ENCODE peak calls at places on chromosomes 11 and 22, in ten cellular contexts. One of them, this sample, is unnamed. For H3K36me3, the result is how much of the 10 kb centered on the place peaks cover.

GRCh38 chr11:107293677-107294344 is 163.8 kb downstream of the CWF19L2 start:
- DNase-seq in naive thymus-derived CD4-positive, alpha-beta T cell: no peak
- DNase-seq in GM23338: peak
- DNase-seq in DND-41: no peak
- DNase-seq in adrenal gland: no peak
- DNase-seq in endothelial cell of umbilical vein: no peak
- DNase-seq in aorta: no peak
- DNase-seq in psoas muscle: no peak
- DNase-seq in heart left ventricle: no peak
- DNase-seq in neuronal stem cell: no peak
- DNase-seq in this sample: no peak

GRCh38 chr11:65185166-65185565 is 3.4 kb downstream of the CAPN1 start:
- DNase-seq in naive thymus-derived CD4-positive, alpha-beta T cell: no peak
- DNase-seq in GM23338: peak
- DNase-seq in DND-41: no peak
- DNase-seq in adrenal gland: no peak
- DNase-seq in endothelial cell of umbilical vein: no peak
- DNase-seq in aorta: no peak
- DNase-seq in psoas muscle: no peak
- DNase-seq in heart left ventricle: no peak
- DNase-seq in neuronal stem cell: no peak
- DNase-seq in this sample: no peak

GRCh38 chr11:95108671-95109551 is 19.3 kb downstream of the ENDOD1 start:
- DNase-seq in naive thymus-derived CD4-positive, alpha-beta T cell: no peak
- DNase-seq in GM23338: no peak
- DNase-seq in DND-41: no peak
- DNase-seq in adrenal gland: no peak
- DNase-seq in endothelial cell of umbilical vein: peak
- DNase-seq in aorta: no peak
- DNase-seq in psoas muscle: no peak
- DNase-seq in heart left ventricle: no peak
- DNase-seq in neuronal stem cell: no peak
- DNase-seq in this sample: no peak

GRCh38 chr11:77203901-77204755 is 76.1 kb downstream of the MYO7A start:
- DNase-seq in naive thymus-derived CD4-positive, alpha-beta T cell: no peak
- DNase-seq in GM23338: no peak
- DNase-seq in DND-41: no peak
- DNase-seq in adrenal gland: no peak
- DNase-seq in endothelial cell of umbilical vein: no peak
- DNase-seq in aorta: peak
- DNase-seq in psoas muscle: no peak
- DNase-seq in heart left ventricle: no peak
- DNase-seq in neuronal stem cell: no peak
- DNase-seq in this sample: no peak

GRCh38 chr11:11622772-11623531 is 1.1 kb upstream of the GALNT18 start:
- DNase-seq in naive thymus-derived CD4-positive, alpha-beta T cell: no peak
- DNase-seq in GM23338: no peak
- DNase-seq in DND-41: no peak
- DNase-seq in adrenal gland: no peak
- DNase-seq in endothelial cell of umbilical vein: no peak
- DNase-seq in aorta: no peak
- DNase-seq in psoas muscle: no peak
- DNase-seq in heart left ventricle: no peak
- DNase-seq in neuronal stem cell: no peak
- DNase-seq in this sample: no peak

GRCh38 chr11:79173615-79174014 is 267.2 kb downstream of the TENM4 start:
- DNase-seq in naive thymus-derived CD4-positive, alpha-beta T cell: no peak
- DNase-seq in GM23338: peak
- DNase-seq in DND-41: no peak
- DNase-seq in adrenal gland: no peak
- DNase-seq in endothelial cell of umbilical vein: no peak
- DNase-seq in aorta: no peak
- DNase-seq in psoas muscle: peak
- DNase-seq in heart left ventricle: no peak
- DNase-seq in neuronal stem cell: no peak
- DNase-seq in this sample: no peak

GRCh38 chr11:15038963-15039362 is 34.4 kb upstream of the CALCB start:
- DNase-seq in naive thymus-derived CD4-positive, alpha-beta T cell: no peak
- DNase-seq in GM23338: peak
- DNase-seq in DND-41: no peak
- DNase-seq in adrenal gland: no peak
- DNase-seq in endothelial cell of umbilical vein: no peak
- DNase-seq in aorta: no peak
- DNase-seq in psoas muscle: no peak
- DNase-seq in heart left ventricle: no peak
- DNase-seq in neuronal stem cell: no peak
- DNase-seq in this sample: no peak

GRCh38 chr11:113261709-113262475 is 52.5 kb upstream of the TTC12 start:
- DNase-seq in naive thymus-derived CD4-positive, alpha-beta T cell: no peak
- DNase-seq in GM23338: no peak
- DNase-seq in DND-41: no peak
- DNase-seq in adrenal gland: peak
- DNase-seq in endothelial cell of umbilical vein: no peak
- DNase-seq in aorta: no peak
- DNase-seq in psoas muscle: no peak
- DNase-seq in heart left ventricle: no peak
- DNase-seq in neuronal stem cell: no peak
- DNase-seq in this sample: no peak

GRCh38 chr11:118609380-118610219 is 2.2 kb downstream of the PHLDB1 start:
- DNase-seq in naive thymus-derived CD4-positive, alpha-beta T cell: peak
- DNase-seq in GM23338: peak
- DNase-seq in DND-41: no peak
- DNase-seq in adrenal gland: no peak
- DNase-seq in endothelial cell of umbilical vein: peak
- DNase-seq in aorta: peak
- DNase-seq in psoas muscle: peak
- DNase-seq in heart left ventricle: no peak
- DNase-seq in neuronal stem cell: no peak
- DNase-seq in this sample: peak

GRCh38 chr11:120867531-120867930 is 156.4 kb upstream of the TBCEL start:
- DNase-seq in naive thymus-derived CD4-positive, alpha-beta T cell: no peak
- DNase-seq in GM23338: peak
- DNase-seq in DND-41: no peak
- DNase-seq in adrenal gland: no peak
- DNase-seq in endothelial cell of umbilical vein: no peak
- DNase-seq in aorta: no peak
- DNase-seq in psoas muscle: no peak
- DNase-seq in heart left ventricle: no peak
- DNase-seq in neuronal stem cell: no peak
- DNase-seq in this sample: no peak

GRCh38 chr11:73330569-73331093 is 22.6 kb downstream of the ARHGEF17 start:
- DNase-seq in naive thymus-derived CD4-positive, alpha-beta T cell: no peak
- DNase-seq in GM23338: peak
- DNase-seq in DND-41: no peak
- DNase-seq in adrenal gland: no peak
- DNase-seq in endothelial cell of umbilical vein: peak
- DNase-seq in aorta: no peak
- DNase-seq in psoas muscle: no peak
- DNase-seq in heart left ventricle: no peak
- DNase-seq in neuronal stem cell: no peak
- DNase-seq in this sample: no peak

GRCh38 chr11:79950172-79950571 is 509.3 kb upstream of the TENM4 start:
- DNase-seq in naive thymus-derived CD4-positive, alpha-beta T cell: no peak
- DNase-seq in GM23338: peak
- DNase-seq in DND-41: no peak
- DNase-seq in adrenal gland: no peak
- DNase-seq in endothelial cell of umbilical vein: no peak
- DNase-seq in aorta: no peak
- DNase-seq in psoas muscle: no peak
- DNase-seq in heart left ventricle: no peak
- DNase-seq in neuronal stem cell: no peak
- DNase-seq in this sample: no peak

GRCh38 chr11:92643827-92644226 is 325.6 kb upstream of the MTNR1B start:
- DNase-seq in naive thymus-derived CD4-positive, alpha-beta T cell: no peak
- DNase-seq in GM23338: no peak
- DNase-seq in DND-41: no peak
- DNase-seq in adrenal gland: no peak
- DNase-seq in endothelial cell of umbilical vein: no peak
- DNase-seq in aorta: no peak
- DNase-seq in psoas muscle: no peak
- DNase-seq in heart left ventricle: no peak
- DNase-seq in neuronal stem cell: no peak
- DNase-seq in this sample: no peak

GRCh38 chr11:96607890-96608558 is 218.2 kb downstream of the JRKL start:
- DNase-seq in naive thymus-derived CD4-positive, alpha-beta T cell: no peak
- DNase-seq in GM23338: peak
- DNase-seq in DND-41: no peak
- DNase-seq in adrenal gland: no peak
- DNase-seq in endothelial cell of umbilical vein: no peak
- DNase-seq in aorta: no peak
- DNase-seq in psoas muscle: no peak
- DNase-seq in heart left ventricle: no peak
- DNase-seq in neuronal stem cell: no peak
- DNase-seq in this sample: no peak

GRCh38 chr11:12053606-12054361 is 45.4 kb upstream of the DKK3 start:
- DNase-seq in naive thymus-derived CD4-positive, alpha-beta T cell: no peak
- DNase-seq in GM23338: no peak
- DNase-seq in DND-41: no peak
- DNase-seq in adrenal gland: no peak
- DNase-seq in endothelial cell of umbilical vein: no peak
- DNase-seq in aorta: peak
- DNase-seq in psoas muscle: no peak
- DNase-seq in heart left ventricle: no peak
- DNase-seq in neuronal stem cell: no peak
- DNase-seq in this sample: no peak

GRCh38 chr22:36692280-36692679 is 11.3 kb downstream of the CACNG2 start:
- DNase-seq in naive thymus-derived CD4-positive, alpha-beta T cell: no peak
- DNase-seq in GM23338: no peak
- DNase-seq in DND-41: no peak
- DNase-seq in adrenal gland: no peak
- DNase-seq in endothelial cell of umbilical vein: no peak
- DNase-seq in aorta: no peak
- DNase-seq in psoas muscle: no peak
- DNase-seq in heart left ventricle: no peak
- DNase-seq in neuronal stem cell: no peak
- DNase-seq in this sample: no peak

GRCh38 chr22:32796865-32797573 is 4.5 kb upstream of the TIMP3 start:
- DNase-seq in naive thymus-derived CD4-positive, alpha-beta T cell: peak
- DNase-seq in GM23338: peak
- DNase-seq in DND-41: peak
- DNase-seq in adrenal gland: no peak
- DNase-seq in endothelial cell of umbilical vein: no peak
- DNase-seq in aorta: peak
- DNase-seq in psoas muscle: peak
- DNase-seq in heart left ventricle: peak
- DNase-seq in neuronal stem cell: peak
- DNase-seq in this sample: peak

GRCh38 chr11:45921561-45922424 is 663 bp upstream of the LARGE2 start:
- DNase-seq in naive thymus-derived CD4-positive, alpha-beta T cell: no peak
- DNase-seq in GM23338: peak
- DNase-seq in DND-41: no peak
- DNase-seq in adrenal gland: peak
- DNase-seq in endothelial cell of umbilical vein: no peak
- DNase-seq in aorta: peak
- DNase-seq in psoas muscle: peak
- DNase-seq in heart left ventricle: peak
- DNase-seq in neuronal stem cell: peak
- DNase-seq in this sample: peak
- H3K27ac ChIP-seq in naive thymus-derived CD4-positive, alpha-beta T cell: no peak
- H3K27ac ChIP-seq in GM23338: peak
- H3K27ac ChIP-seq in DND-41: no peak
- H3K27ac ChIP-seq in adrenal gland: peak
- H3K27ac ChIP-seq in endothelial cell of umbilical vein: no peak
- H3K27ac ChIP-seq in aorta: no peak
- H3K27ac ChIP-seq in psoas muscle: no peak
- H3K27ac ChIP-seq in heart left ventricle: no peak
- H3K27ac ChIP-seq in neuronal stem cell: no peak
- H3K27ac ChIP-seq in this sample: peak

GRCh38 chr22:38874529-38875222 is 2.7 kb upstream of the CBX6 start:
- DNase-seq in naive thymus-derived CD4-positive, alpha-beta T cell: no peak
- DNase-seq in GM23338: no peak
- DNase-seq in DND-41: no peak
- DNase-seq in adrenal gland: no peak
- DNase-seq in endothelial cell of umbilical vein: no peak
- DNase-seq in aorta: no peak
- DNase-seq in psoas muscle: no peak
- DNase-seq in heart left ventricle: no peak
- DNase-seq in neuronal stem cell: no peak
- DNase-seq in this sample: no peak

GRCh38 chr22:38871360-38872171 is 450 bp downstream of the CBX6 start:
- DNase-seq in naive thymus-derived CD4-positive, alpha-beta T cell: peak
- DNase-seq in GM23338: peak
- DNase-seq in DND-41: peak
- DNase-seq in adrenal gland: peak
- DNase-seq in endothelial cell of umbilical vein: no peak
- DNase-seq in aorta: peak
- DNase-seq in psoas muscle: no peak
- DNase-seq in heart left ventricle: no peak
- DNase-seq in neuronal stem cell: no peak
- DNase-seq in this sample: peak

GRCh38 chr22:38872831-38873248 is 824 bp upstream of the CBX6 start:
- DNase-seq in naive thymus-derived CD4-positive, alpha-beta T cell: no peak
- DNase-seq in GM23338: peak
- DNase-seq in DND-41: peak
- DNase-seq in adrenal gland: peak
- DNase-seq in endothelial cell of umbilical vein: peak
- DNase-seq in aorta: peak
- DNase-seq in psoas muscle: peak
- DNase-seq in heart left ventricle: peak
- DNase-seq in neuronal stem cell: no peak
- DNase-seq in this sample: no peak

GRCh38 chr22:38872172-38872830 is at the start of gene CBX6:
- DNase-seq in naive thymus-derived CD4-positive, alpha-beta T cell: peak
- DNase-seq in GM23338: peak
- DNase-seq in DND-41: peak
- DNase-seq in adrenal gland: peak
- DNase-seq in endothelial cell of umbilical vein: peak
- DNase-seq in aorta: peak
- DNase-seq in psoas muscle: peak
- DNase-seq in heart left ventricle: peak
- DNase-seq in neuronal stem cell: peak
- DNase-seq in this sample: peak

GRCh38 chr22:38873469-38874411 is 1.7 kb upstream of the CBX6 start:
- DNase-seq in naive thymus-derived CD4-positive, alpha-beta T cell: no peak
- DNase-seq in GM23338: no peak
- DNase-seq in DND-41: no peak
- DNase-seq in adrenal gland: no peak
- DNase-seq in endothelial cell of umbilical vein: no peak
- DNase-seq in aorta: peak
- DNase-seq in psoas muscle: no peak
- DNase-seq in heart left ventricle: no peak
- DNase-seq in neuronal stem cell: no peak
- DNase-seq in this sample: no peak
- H3K4me3 ChIP-seq in naive thymus-derived CD4-positive, alpha-beta T cell: peak
- H3K4me3 ChIP-seq in GM23338: peak
- H3K4me3 ChIP-seq in DND-41: no peak
- H3K4me3 ChIP-seq in adrenal gland: no peak
- H3K4me3 ChIP-seq in endothelial cell of umbilical vein: no peak
- H3K4me3 ChIP-seq in aorta: no peak
- H3K4me3 ChIP-seq in psoas muscle: peak
- H3K4me3 ChIP-seq in heart left ventricle: no peak
- H3K4me3 ChIP-seq in neuronal stem cell: no peak
- H3K4me3 ChIP-seq in this sample: peak

GRCh38 chr22:42877597-42878340 is 20.7 kb upstream of the ARFGAP3 start:
- DNase-seq in naive thymus-derived CD4-positive, alpha-beta T cell: no peak
- DNase-seq in GM23338: no peak
- DNase-seq in DND-41: no peak
- DNase-seq in adrenal gland: no peak
- DNase-seq in endothelial cell of umbilical vein: no peak
- DNase-seq in aorta: no peak
- DNase-seq in psoas muscle: no peak
- DNase-seq in heart left ventricle: peak
- DNase-seq in neuronal stem cell: no peak
- DNase-seq in this sample: no peak
- H3K36me3 ChIP-seq in naive thymus-derived CD4-positive, alpha-beta T cell: under half
- H3K36me3 ChIP-seq in GM23338: under half
- H3K36me3 ChIP-seq in DND-41: half or more
- H3K36me3 ChIP-seq in adrenal gland: half or more
- H3K36me3 ChIP-seq in endothelial cell of umbilical vein: under half
- H3K36me3 ChIP-seq in aorta: under half
- H3K36me3 ChIP-seq in psoas muscle: half or more
- H3K36me3 ChIP-seq in heart left ventricle: half or more
- H3K36me3 ChIP-seq in neuronal stem cell: under half
- H3K36me3 ChIP-seq in this sample: half or more

GRCh38 chr22:20140107-20140445 is 8.5 kb downstream of the ZDHHC8 start:
- DNase-seq in naive thymus-derived CD4-positive, alpha-beta T cell: no peak
- DNase-seq in GM23338: no peak
- DNase-seq in DND-41: no peak
- DNase-seq in adrenal gland: no peak
- DNase-seq in endothelial cell of umbilical vein: no peak
- DNase-seq in aorta: no peak
- DNase-seq in psoas muscle: no peak
- DNase-seq in heart left ventricle: no peak
- DNase-seq in neuronal stem cell: no peak
- DNase-seq in this sample: no peak
- H3K27ac ChIP-seq in naive thymus-derived CD4-positive, alpha-beta T cell: no peak
- H3K27ac ChIP-seq in GM23338: no peak
- H3K27ac ChIP-seq in DND-41: no peak
- H3K27ac ChIP-seq in adrenal gland: no peak
- H3K27ac ChIP-seq in endothelial cell of umbilical vein: no peak
- H3K27ac ChIP-seq in aorta: no peak
- H3K27ac ChIP-seq in psoas muscle: no peak
- H3K27ac ChIP-seq in heart left ventricle: no peak
- H3K27ac ChIP-seq in neuronal stem cell: no peak
- H3K27ac ChIP-seq in this sample: no peak